ENCODE peak calls at places on chromosomes 16 and 17, in seven cellular contexts. A, M, J, K, Q, G and E are unnamed samples.

GRCh38 chr16:4306439-4307214 is 9.2 kb upstream of the GLIS2 start:
- DNase-seq in Q (no peak), A (no peak), J (peak), G (no peak), K (no peak), M (no peak), E (no peak)

GRCh38 chr16:77739493-77739892 is 17.2 kb downstream of the NUDT7 start:
- DNase-seq in A (no peak), M (peak), J (no peak), G (no peak), Q (no peak), K (no peak), E (peak)

GRCh38 chr16:11875721-11876120 is 24.4 kb upstream of the RSL1D1 start:
- DNase-seq in J (no peak), A (no peak), M (no peak), Q (no peak), K (no peak), G (no peak), E (no peak)

GRCh38 chr17:14144513-14144912 is 75.2 kb downstream of the COX10 start:
- DNase-seq in G (no peak), A (no peak), Q (no peak), K (no peak), J (no peak), M (peak), E (no peak)

GRCh38 chr16:61435356-61435755 is 600.9 kb downstream of the CDH8 start:
- DNase-seq in A (no peak), G (no peak), M (peak), J (no peak), Q (no peak), K (no peak), E (no peak)

GRCh38 chr17:81967533-81968395 is 6.8 kb upstream of the NOTUM start:
- DNase-seq in A (peak), J (peak), Q (peak), K (peak), G (peak), M (peak), E (peak)

GRCh38 chr17:14308965-14309879 is 8.3 kb downstream of the HS3ST3B1 start:
- DNase-seq in A (peak), G (peak), J (peak), M (peak), K (peak), Q (peak), E (peak)

GRCh38 chr16:88697831-88698693 is 8.1 kb downstream of the RNF166 start:
- DNase-seq in M (no peak), Q (no peak), K (no peak), G (no peak), A (no peak), J (peak), E (no peak)

GRCh38 chr17:58391302-58391984 is 25.9 kb downstream of the RNF43 start:
- DNase-seq in J (peak), Q (peak), K (peak), A (peak), G (peak), M (peak), E (no peak)

GRCh38 chr16:76265434-76266045 is 11.7 kb upstream of the CNTNAP4 start:
- DNase-seq in J (no peak), Q (no peak), A (no peak), G (peak), M (peak), K (peak), E (peak)
- TF ChIP-seq CTCF in J (peak), Q (peak), A (peak), G (peak), M (peak), K (peak), E (peak)

GRCh38 chr16:17386229-17386628 is 84.5 kb downstream of the XYLT1 start:
- DNase-seq in Q (no peak), G (no peak), J (no peak), M (no peak), K (no peak), A (no peak), E (no peak)
- H3K4me3 ChIP-seq in Q (no peak), G (no peak), J (no peak), M (no peak), K (no peak), A (no peak), E (no peak)

GRCh38 chr16:3013491-3013951 is 798 bp downstream of the CLDN9 start:
- DNase-seq in M (no peak), Q (no peak), G (no peak), K (no peak), J (no peak), A (no peak), E (no peak)
- TF ChIP-seq CTCF in M (no peak), Q (no peak), G (no peak), K (no peak), J (no peak), A (no peak), E (no peak)

DNA sequence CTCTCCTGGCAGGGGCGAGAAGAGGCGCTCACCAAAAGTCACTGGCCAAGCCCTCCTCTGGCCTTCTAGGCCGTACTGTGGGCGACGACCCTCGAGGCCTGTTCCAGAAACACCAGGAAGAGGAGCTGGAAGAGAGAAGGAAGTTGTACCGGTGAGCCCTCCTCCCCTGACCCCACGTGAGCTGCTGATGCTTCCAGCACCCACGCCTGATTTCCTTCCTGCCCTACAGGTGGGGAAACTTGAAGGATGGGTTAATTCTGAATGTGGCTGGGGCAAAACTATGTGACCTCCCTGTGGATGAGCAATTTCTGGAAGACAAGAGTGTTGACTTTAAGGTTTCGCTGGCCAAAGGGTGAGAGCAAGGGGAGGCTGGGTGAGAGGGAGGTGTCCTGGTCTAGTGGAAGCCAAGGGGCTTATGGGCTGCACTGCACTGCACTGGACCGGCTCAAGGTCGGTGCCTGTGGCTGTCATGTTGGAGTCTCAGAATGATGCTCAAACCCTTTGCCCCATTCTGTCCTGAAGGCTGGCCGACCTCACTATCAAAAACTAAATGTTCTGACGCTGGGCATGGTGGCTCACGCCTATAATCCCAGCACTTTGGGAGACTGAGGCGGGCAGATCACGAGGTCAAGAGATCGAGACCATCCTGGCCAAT is 6.2 kb downstream of the C17orf100 start:
- DNase-seq in Q (no peak), J (no peak), G (no peak), M (no peak), A (no peak), K (no peak), E (no peak)
- H3K4me3 ChIP-seq in Q (peak), J (no peak), G (no peak), M (no peak), A (peak), K (peak), E (no peak)

GRCh38 chr17:52515927-52516326 is 357.4 kb upstream of the CA10 start:
- DNase-seq in M (no peak), Q (no peak), J (no peak), A (no peak), G (no peak), K (no peak), E (no peak)

GRCh38 chr17:52517176-52517575 is 358.7 kb upstream of the CA10 start:
- DNase-seq in Q (no peak), J (peak), A (no peak), G (no peak), M (no peak), K (no peak), E (no peak)
- TF ChIP-seq CTCF in Q (no peak), J (no peak), A (no peak), G (no peak), M (no peak), K (no peak), E (no peak)